ENCODE peak calls at places on chromosomes 1 and 21, in seven cellular contexts. A, Z, T, V, S, O and J are unnamed samples.

GRCh38 chr1:59204001-59204400 is 92.9 kb upstream of the FGGY start:
- DNase-seq in A (peak), Z (no peak), T (no peak), V (no peak), S (no peak), O (no peak), J (no peak)

GRCh38 chr1:177343445-177343844 is 172.7 kb downstream of the BRINP2 start:
- DNase-seq in A (no peak), Z (no peak), T (no peak), V (no peak), S (no peak), O (no peak), J (peak)

GRCh38 chr1:59595774-59596173 is 219.0 kb upstream of the HOOK1 start:
- DNase-seq in A (no peak), Z (peak), T (peak), V (no peak), S (no peak), O (no peak), J (no peak)

GRCh38 chr1:235500971-235501540 is 3.2 kb downstream of the B3GALNT2 start:
- DNase-seq in A (no peak), Z (no peak), T (peak), V (no peak), S (no peak), O (no peak), J (no peak)

GRCh38 chr1:165257969-165258459 is 98.5 kb downstream of the LMX1A start:
- DNase-seq in A (peak), Z (peak), T (peak), V (no peak), S (no peak), O (peak), J (peak)

GRCh38 chr1:202362212-202362611 is 13.7 kb downstream of the PPP1R12B start:
- DNase-seq in A (no peak), Z (no peak), T (no peak), V (no peak), S (no peak), O (no peak), J (no peak)

GRCh38 chr1:181160322-181160721 is 71.8 kb downstream of the IER5 start:
- DNase-seq in A (no peak), Z (no peak), T (no peak), V (no peak), S (no peak), O (no peak), J (no peak)

GRCh38 chr1:28646040-28646439 is 2.4 kb upstream of the RNU11 start:
- DNase-seq in A (no peak), Z (no peak), T (no peak), V (no peak), S (no peak), O (no peak), J (no peak)

GRCh38 chr1:219517031-219517430 is 95.9 kb downstream of the ZC3H11B start:
- DNase-seq in A (no peak), Z (no peak), T (peak), V (no peak), S (no peak), O (no peak), J (no peak)

GRCh38 chr1:39732730-39733129 is 6.0 kb upstream of the PPIE start:
- DNase-seq in A (no peak), Z (no peak), T (no peak), V (no peak), S (no peak), O (no peak), J (no peak)

GRCh38 chr1:53576381-53576801 is 117.2 kb downstream of the DMRTB1 start:
- DNase-seq in A (no peak), Z (no peak), T (no peak), V (no peak), S (no peak), O (no peak), J (no peak)

GRCh38 chr1:23403038-23403336 is 21.6 kb downstream of the TCEA3 start:
- DNase-seq in A (peak), Z (no peak), T (peak), V (no peak), S (no peak), O (no peak), J (no peak)

GRCh38 chr1:189782280-189782679 is 695.4 kb downstream of the BRINP3 start:
- DNase-seq in A (no peak), Z (no peak), T (no peak), V (no peak), S (no peak), O (peak), J (peak)

GRCh38 chr21:43809853-43810504 is 20.6 kb downstream of the RRP1 start:
- DNase-seq in A (no peak), Z (no peak), T (no peak), V (no peak), S (no peak), O (no peak), J (no peak)

GRCh38 chr1:215059947-215060346 is 22.6 kb upstream of the KCNK2 start:
- DNase-seq in A (no peak), Z (no peak), T (no peak), V (no peak), S (no peak), O (no peak), J (no peak)

GRCh38 chr1:74343191-74343590 is 108.0 kb downstream of the TNNI3K start:
- DNase-seq in A (no peak), Z (no peak), T (no peak), V (no peak), S (no peak), O (no peak), J (peak)

GRCh38 chr1:11507309-11507708 is 28.4 kb downstream of the DISP3 start:
- DNase-seq in A (no peak), Z (no peak), T (no peak), V (no peak), S (no peak), O (no peak), J (no peak)

GRCh38 chr1:92441316-92442311 is 45.1 kb downstream of the GFI1 start:
- DNase-seq in A (no peak), Z (no peak), T (no peak), V (no peak), S (no peak), O (no peak), J (no peak)

GRCh38 chr1:180217021-180217420 is 13.0 kb upstream of the LHX4 start:
- DNase-seq in A (no peak), Z (no peak), T (no peak), V (no peak), S (no peak), O (no peak), J (no peak)

GRCh38 chr1:39646232-39647081 is 7.0 kb upstream of the HEYL start:
- DNase-seq in A (peak), Z (no peak), T (no peak), V (no peak), S (peak), O (peak), J (peak)

GRCh38 chr1:64881281-64881680 is 85.1 kb downstream of the JAK1 start:
- DNase-seq in A (no peak), Z (no peak), T (peak), V (no peak), S (no peak), O (no peak), J (no peak)

GRCh38 chr1:154534263-154534844 is 24.1 kb downstream of the UBE2Q1 start:
- DNase-seq in A (no peak), Z (peak), T (peak), V (no peak), S (no peak), O (peak), J (peak)

GRCh38 chr1:91651671-91652071 is 151.0 kb downstream of the CDC7 start:
- DNase-seq in A (peak), Z (peak), T (peak), V (no peak), S (peak), O (no peak), J (peak)

GRCh38 chr1:206744683-206745082 is 25.9 kb upstream of the IL19 start:
- DNase-seq in A (no peak), Z (no peak), T (no peak), V (no peak), S (no peak), O (no peak), J (no peak)

GRCh38 chr21:46065993-46066842 is 31.7 kb upstream of the COL6A2 start:
- DNase-seq in A (no peak), Z (no peak), T (no peak), V (no peak), S (no peak), O (no peak), J (no peak)

GRCh38 chr1:199007423-199007822 is 368.6 kb downstream of the PTPRC start:
- DNase-seq in A (no peak), Z (no peak), T (no peak), V (no peak), S (no peak), O (no peak), J (no peak)

GRCh38 chr1:56289260-56289659 is 290.1 kb downstream of the PLPP3 start:
- DNase-seq in A (no peak), Z (no peak), T (peak), V (no peak), S (no peak), O (no peak), J (no peak)

GRCh38 chr1:236518343-236518742 is 5.4 kb upstream of the LGALS8 start:
- DNase-seq in A (no peak), Z (no peak), T (no peak), V (no peak), S (no peak), O (no peak), J (no peak)

DNA sequence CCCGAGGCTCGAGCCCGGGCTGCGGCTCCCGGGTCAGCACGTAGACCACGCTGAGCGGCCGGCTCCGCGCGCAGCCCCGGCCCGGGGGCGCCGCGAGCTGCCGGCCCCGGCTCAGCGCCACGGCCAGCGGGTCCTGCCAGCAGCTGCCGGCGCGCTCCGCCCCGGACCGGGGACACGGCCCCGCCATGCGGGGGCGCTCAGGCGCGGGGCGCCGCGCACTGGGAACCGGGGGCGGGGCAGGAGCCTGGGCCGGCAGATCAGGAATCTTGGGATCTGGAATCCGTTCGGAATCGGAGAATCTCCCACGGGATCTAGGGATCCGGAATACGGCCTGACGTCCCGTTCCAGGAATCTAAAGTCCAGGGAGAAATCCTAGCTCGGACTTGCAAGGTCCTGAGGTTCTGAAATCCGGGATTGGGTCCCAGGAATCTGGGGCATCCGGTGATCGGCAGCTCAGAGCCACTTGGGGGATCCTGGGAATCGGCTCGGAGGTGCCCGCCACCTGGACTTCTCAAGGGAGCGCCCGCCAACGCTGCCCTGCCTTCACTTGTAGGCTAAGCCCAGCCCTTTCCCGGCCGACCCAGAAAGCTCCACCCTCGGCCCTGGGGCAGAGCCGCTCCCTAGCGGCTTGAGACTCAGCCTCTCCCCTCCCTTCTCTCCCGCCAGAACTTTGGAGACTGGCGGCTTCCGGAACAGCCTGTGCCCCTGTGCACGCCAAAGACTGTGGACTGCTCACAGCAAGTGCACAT is at the start of gene MAP3K6:
- DNase-seq in A (peak), Z (peak), T (peak), V (no peak), S (peak), O (peak), J (peak)
- TF ChIP-seq CTCF in A (peak), Z (peak), T (peak), V (no peak), S (no peak), O (peak), J (no peak)

DNA sequence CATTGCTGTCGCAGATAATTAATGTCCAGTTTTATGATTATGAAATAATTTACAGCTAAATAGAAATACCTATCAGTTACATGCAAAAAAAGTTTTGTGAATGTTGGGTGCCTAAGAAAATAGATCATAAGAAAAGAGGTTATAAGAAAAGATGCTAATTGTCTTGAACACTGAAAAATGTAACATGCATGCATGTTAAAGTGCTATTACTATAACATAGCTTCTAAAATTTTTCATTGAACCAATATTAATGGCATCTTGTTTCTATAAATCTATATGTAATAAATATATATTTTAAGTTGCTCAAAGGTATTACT is 35.5 kb upstream of the SCYL3 start:
- DNase-seq in A (no peak), Z (no peak), T (no peak), V (no peak), S (no peak), O (no peak), J (no peak)
- TF ChIP-seq CTCF in A (no peak), Z (no peak), T (no peak), V (peak), S (no peak), O (no peak), J (no peak)

DNA sequence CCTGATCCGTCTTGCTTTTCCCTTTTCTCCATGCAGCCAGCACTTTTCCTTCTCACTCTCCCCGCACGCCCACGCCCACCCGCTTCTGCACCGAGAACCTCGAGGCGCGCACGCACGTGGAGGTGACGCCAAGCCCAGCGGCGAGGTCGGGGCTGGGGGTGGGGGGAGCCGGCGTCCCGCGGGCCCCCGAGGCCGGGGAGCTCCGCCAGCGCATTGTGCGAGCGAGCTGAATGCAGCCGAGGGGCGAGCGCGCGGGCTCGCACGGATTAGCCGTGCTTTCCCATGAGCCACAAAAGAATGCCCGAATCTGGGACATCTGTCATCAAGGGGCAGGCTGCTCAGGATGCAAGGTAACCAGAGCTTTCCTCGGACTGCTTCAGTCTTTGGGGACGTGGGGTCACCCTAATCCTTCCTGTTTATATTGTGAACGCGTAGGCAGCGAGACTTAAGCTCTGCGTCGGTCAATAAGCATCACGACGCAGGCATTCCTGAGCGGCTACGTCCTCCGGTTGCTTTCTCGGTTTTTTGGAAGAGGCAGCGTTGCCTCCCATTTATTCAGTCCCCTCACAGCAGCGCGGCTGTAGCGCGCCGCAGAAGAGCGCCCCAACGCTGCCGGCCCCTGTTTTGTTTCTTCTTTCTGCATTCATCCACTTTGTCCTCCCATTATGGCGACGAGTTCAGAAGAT is 67.3 kb upstream of the AKT3 start:
- DNase-seq in A (no peak), Z (no peak), T (peak), V (no peak), S (peak), O (peak), J (peak)
- TF ChIP-seq CTCF in A (no peak), Z (no peak), T (peak), V (no peak), S (no peak), O (no peak), J (no peak)

GRCh38 chr1:117809764-117810163 is 119.7 kb downstream of the GDAP2 start:
- DNase-seq in A (no peak), Z (no peak), T (no peak), V (no peak), S (no peak), O (no peak), J (no peak)
- TF ChIP-seq CTCF in A (no peak), Z (no peak), T (no peak), V (no peak), S (no peak), O (no peak), J (no peak)

DNA sequence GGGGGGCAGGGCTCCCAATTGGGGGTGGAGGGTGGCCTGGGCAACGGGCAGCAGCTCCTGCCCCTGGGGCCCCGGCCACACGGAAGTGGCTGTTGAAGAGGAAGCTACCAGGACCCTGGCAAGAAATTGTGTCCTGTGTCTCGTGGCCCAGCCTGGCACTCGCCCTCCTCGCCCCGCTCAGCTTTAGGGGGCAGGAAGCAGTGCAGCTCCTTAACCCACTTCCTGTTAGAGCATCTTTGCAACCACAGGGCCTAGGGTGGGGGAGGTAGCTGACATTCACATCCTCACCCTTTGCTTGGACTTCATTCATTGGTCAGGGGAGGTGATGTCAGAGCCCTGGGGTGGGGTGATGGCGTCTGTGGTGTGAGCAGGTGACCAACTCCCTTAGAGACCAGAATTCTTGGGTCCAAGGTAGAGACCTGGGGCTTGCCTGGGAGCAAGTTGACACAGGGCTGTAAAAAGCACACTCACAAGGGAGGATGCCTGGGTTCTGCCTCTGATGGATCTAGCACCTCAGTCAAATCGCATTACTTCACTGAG is at the start of gene ARHGAP30:
- DNase-seq in A (peak), Z (no peak), T (no peak), V (peak), S (no peak), O (no peak), J (no peak)
- TF ChIP-seq CTCF in A (no peak), Z (no peak), T (no peak), V (no peak), S (no peak), O (no peak), J (no peak)